ENCODE peak calls at places on chromosomes 16 and 17, in four cellular contexts. W is Caco-2, I is left lung, J is hepatocyte. V is an unnamed sample.

GRCh38 chr17:47934856-47935255 is 6.5 kb upstream of the PNPO start:
- DNase-seq in W (no peak), J (no peak), I (no peak), V (no peak)

GRCh38 chr17:61340431-61340830 is 59.2 kb upstream of the TBX2 start:
- DNase-seq in I (no peak), W (no peak), J (no peak), V (no peak)

GRCh38 chr17:79075433-79075805 is 795 bp downstream of the ENGASE start:
- DNase-seq in W (no peak), I (no peak), J (no peak), V (no peak)

GRCh38 chr17:83083368-83084201 is 4.2 kb downstream of the METRNL start:
- DNase-seq in I (no peak), W (peak; percentile 72), J (peak; percentile 86), V (peak; percentile 95)

GRCh38 chr16:84464116-84464515 is 40.3 kb downstream of the MEAK7 start:
- DNase-seq in W (no peak), I (no peak), J (no peak), V (no peak)

GRCh38 chr17:83057793-83058477 is 21.5 kb upstream of the METRNL start:
- DNase-seq in I (no peak), J (no peak), W (no peak), V (no peak)

GRCh38 chr17:1179112-1179634 is 608 bp downstream of the ABR start:
- DNase-seq in I (no peak), J (peak; percentile 43), W (no peak), V (peak; percentile 42)

GRCh38 chr16:23514381-23515152 is 4.3 kb upstream of the GGA2 start:
- DNase-seq in I (no peak), W (no peak), J (no peak), V (no peak)

GRCh38 chr16:67865318-67865717 is 7.5 kb upstream of the EDC4 start:
- DNase-seq in I (no peak), W (peak; percentile 59), J (no peak), V (peak; percentile 36)

GRCh38 chr17:3695129-3695722 is 729 bp downstream of the P2RX5 start:
- DNase-seq in J (no peak), I (no peak), W (no peak), V (no peak)

GRCh38 chr17:236641-237405 is 55.4 kb upstream of the DOC2B start:
- DNase-seq in W (peak; percentile 28), J (peak; percentile 24), I (peak; percentile 59), V (no peak)

GRCh38 chr17:44094701-44095387 is 24.3 kb downstream of the G6PC3 start:
- DNase-seq in J (no peak), I (no peak), W (no peak), V (no peak)

GRCh38 chr17:33778505-33779398 is 476.3 kb upstream of the CCL2 start:
- DNase-seq in W (peak; percentile 53), J (peak; percentile 66), I (no peak), V (peak; percentile 65)

GRCh38 chr17:158379-158778 is 21.0 kb downstream of the SCGB1C2 start:
- DNase-seq in I (no peak), W (no peak), J (no peak), V (no peak)

GRCh38 chr17:78128616-78129384 is at the start of gene TMC6:
- DNase-seq in W (peak; percentile 91), J (peak; percentile 81), I (peak; percentile 91), V (peak; percentile 44)

GRCh38 chr17:7383742-7384488 is 3.0 kb downstream of the TNK1 start:
- DNase-seq in J (peak; percentile 59), W (no peak), I (peak; percentile 86), V (peak; percentile 66)

GRCh38 chr17:78110363-78111011 is 18.1 kb downstream of the TMC6 start:
- DNase-seq in I (peak; percentile 57), J (no peak), W (no peak), V (no peak)

GRCh38 chr17:15463363-15463762 is 4.1 kb downstream of the CDRT4 start:
- DNase-seq in W (no peak), J (peak; percentile 44), I (no peak), V (peak; percentile 89)

GRCh38 chr16:88810166-88810867 is 1.4 kb downstream of the APRT start:
- DNase-seq in J (no peak), I (peak; percentile 79), W (peak; percentile 66), V (no peak)

GRCh38 chr17:82449136-82449882 is 1.2 kb downstream of the CYBC1 start:
- DNase-seq in W (no peak), I (no peak), J (no peak), V (no peak)

GRCh38 chr17:6677158-6677831 is 25.7 kb downstream of the C17orf100 start:
- DNase-seq in J (no peak), I (no peak), W (no peak), V (no peak)

GRCh38 chr17:5485270-5486205 is at the start of gene DERL2:
- DNase-seq in I (no peak), J (peak; percentile 57), W (no peak), V (peak; percentile 41)

GRCh38 chr16:49598386-49599170 is 225.0 kb downstream of the C16orf78 start:
- DNase-seq in J (no peak), I (no peak), W (peak; percentile 14), V (no peak)

GRCh38 chr16:73196670-73197069 is 148.7 kb upstream of the ZFHX3 start:
- DNase-seq in I (no peak), J (peak; percentile 72), W (peak; percentile 66), V (peak; percentile 65)

GRCh38 chr16:22194707-22195444 is 11.2 kb upstream of the EEF2K start:
- DNase-seq in J (no peak), I (no peak), W (no peak), V (no peak)

GRCh38 chr16:22193134-22193411 is 13.0 kb upstream of the EEF2K start:
- DNase-seq in J (no peak), I (no peak), W (no peak), V (no peak)

GRCh38 chr16:22195695-22196558 is 10.2 kb upstream of the EEF2K start:
- DNase-seq in I (peak; percentile 93), J (peak; percentile 92), W (peak; percentile 83), V (peak; percentile 92)

GRCh38 chr16:22192261-22193133 is 13.6 kb upstream of the EEF2K start:
- DNase-seq in W (peak; percentile 78), I (peak; percentile 82), J (peak; percentile 79), V (peak; percentile 97)

GRCh38 chr16:22195445-22195694 is 10.7 kb upstream of the EEF2K start:
- DNase-seq in J (no peak), I (no peak), W (no peak), V (no peak)
- H3K4me1 ChIP-seq in J (peaks cover 6% of the 10 kb centered on the region), I (peaks cover 12% of the 10 kb centered on the region), W (peaks cover 8% of the 10 kb centered on the region), V (peaks cover 31% of the 10 kb centered on the region)

GRCh38 chr17:27891841-27892240 is 1.3 kb downstream of the LYRM9 start:
- DNase-seq in I (no peak), J (no peak), W (peak; percentile 22), V (no peak)
- H3K4me1 ChIP-seq in I (peaks cover 3% of the 10 kb centered on the region), J (peaks cover 5% of the 10 kb centered on the region), W (peaks cover 48% of the 10 kb centered on the region), V (peaks cover 23% of the 10 kb centered on the region)

DNA sequence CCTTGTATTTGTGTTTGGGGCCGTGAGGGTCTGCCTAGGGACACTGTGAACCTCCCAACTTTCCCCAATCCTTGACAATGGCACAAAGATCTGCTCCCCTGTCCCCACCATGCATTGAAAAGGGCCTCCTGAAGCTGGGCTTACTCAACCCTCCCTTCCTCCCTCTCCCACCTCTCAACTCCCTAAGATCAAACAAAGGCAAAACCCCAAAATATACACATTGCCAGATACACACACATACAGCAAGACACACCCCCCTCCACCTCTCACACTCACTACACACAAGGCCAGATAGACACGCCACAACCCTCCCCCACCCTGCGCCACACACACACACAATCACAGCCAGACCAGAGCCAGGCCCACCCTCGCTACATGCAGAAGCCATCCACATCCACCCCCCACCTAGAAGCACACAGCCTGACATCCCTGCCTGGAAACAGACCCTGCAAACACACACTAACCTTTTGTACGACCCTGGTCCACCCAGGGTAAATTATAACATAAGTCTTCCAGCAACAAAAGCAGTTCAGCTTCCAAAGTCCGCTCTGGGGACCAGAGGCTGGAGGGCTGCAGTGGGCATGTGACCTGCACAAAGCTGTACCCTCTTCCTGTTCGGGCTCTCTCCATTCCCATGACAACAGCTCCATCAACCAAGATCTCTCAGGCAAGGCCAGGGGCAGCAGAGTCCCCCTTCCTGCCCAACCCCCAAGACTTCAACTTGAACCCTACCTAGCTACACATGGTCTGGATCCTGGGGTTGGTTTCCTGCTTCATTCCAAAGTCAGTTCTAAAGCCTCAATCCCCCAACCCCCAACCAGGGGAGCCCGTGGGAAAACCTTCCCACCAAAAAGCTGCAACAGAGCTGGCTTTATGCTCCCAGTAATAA is 1.9 kb downstream of the PCGF2 start:
- DNase-seq in W (no peak), J (peak; percentile 59), I (no peak), V (no peak)
- H3K4me1 ChIP-seq in W (peaks cover 27% of the 10 kb centered on the region), J (peaks cover 56% of the 10 kb centered on the region), I (peaks cover 21% of the 10 kb centered on the region), V (peaks cover 45% of the 10 kb centered on the region)

GRCh38 chr16:56990407-56991286 is 1.3 kb downstream of the NLRC5 start:
- DNase-seq in I (no peak), J (no peak), W (peak; percentile 5), V (no peak)
- H3K4me1 ChIP-seq in I (peaks cover 18% of the 10 kb centered on the region), J (no peaks in the 10 kb centered on the region), W (peaks cover 3% of the 10 kb centered on the region), V (peaks cover 38% of the 10 kb centered on the region)

GRCh38 chr17:72101526-72101925 is 19.3 kb upstream of the SOX9 start:
- DNase-seq in W (no peak), J (no peak), I (no peak), V (no peak)
- H3K4me1 ChIP-seq in W (no peaks in the 10 kb centered on the region), J (no peaks in the 10 kb centered on the region), I (no peaks in the 10 kb centered on the region), V (no peaks in the 10 kb centered on the region)

GRCh38 chr16:86949630-86950029 is 367.6 kb downstream of the C16orf95 start:
- DNase-seq in W (no peak), I (no peak), J (no peak), V (no peak)

GRCh38 chr16:86946396-86946795 is 368.0 kb downstream of the FOXL1 start:
- DNase-seq in J (no peak), W (peak; percentile 83), I (no peak), V (peak; percentile 52)

GRCh38 chr16:86949116-86949515 is 368.1 kb downstream of the C16orf95 start:
- DNase-seq in I (no peak), W (no peak), J (no peak), V (no peak)

GRCh38 chr16:86946981-86947380 is 368.6 kb downstream of the FOXL1 start:
- DNase-seq in J (no peak), W (no peak), I (no peak), V (no peak)

DNA sequence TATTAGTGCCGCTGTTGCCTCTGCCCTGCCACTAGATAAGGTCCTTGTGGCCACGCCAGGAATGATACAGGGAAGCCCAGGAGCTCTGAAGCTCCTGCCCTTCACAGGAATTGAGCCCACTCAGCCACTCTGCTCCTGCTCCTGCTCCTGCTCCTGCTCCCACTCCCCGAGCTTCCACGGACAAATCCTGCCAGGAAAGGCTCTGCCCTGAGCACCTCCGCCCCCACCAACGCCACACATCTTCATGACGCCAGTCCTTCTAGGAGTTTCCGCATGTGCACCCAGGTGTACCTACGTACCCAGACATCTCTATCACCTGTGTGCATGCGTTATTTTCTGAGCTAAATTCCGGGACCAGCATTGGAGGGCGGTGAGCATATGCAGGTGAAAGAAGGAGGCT is 369.1 kb downstream of the C16orf95 start:
- DNase-seq in J (no peak), I (no peak), W (no peak), V (no peak)
- H3K4me1 ChIP-seq in J (peaks cover 5% of the 10 kb centered on the region), I (no peaks in the 10 kb centered on the region), W (peaks cover 25% of the 10 kb centered on the region), V (peaks cover 24% of the 10 kb centered on the region)